ENCODE peak calls at places on chromosomes 3 and 15, in seven cellular contexts. K, J, Q, M, X, N and A are unnamed samples.

GRCh38 chr15:78372880-78373279 is 32.7 kb downstream of the CRABP1 start:
- DNase-seq in K (no peak), J (no peak), Q (no peak), M (no peak), X (no peak), N (no peak), A (no peak)

GRCh38 chr3:8938021-8938420 is 25.3 kb downstream of the RAD18 start:
- DNase-seq in K (peak), J (peak), Q (peak), M (no peak), X (no peak), N (no peak), A (no peak)

GRCh38 chr3:113829576-113830354 is 8.8 kb upstream of the GRAMD1C start:
- DNase-seq in K (no peak), J (no peak), Q (no peak), M (no peak), X (no peak), N (no peak), A (no peak)

GRCh38 chr3:45753095-45753494 is 43.2 kb downstream of the SLC6A20 start:
- DNase-seq in K (no peak), J (no peak), Q (no peak), M (no peak), X (no peak), N (no peak), A (no peak)

GRCh38 chr15:58340176-58340575 is 91.6 kb upstream of the LIPC start:
- DNase-seq in K (no peak), J (no peak), Q (peak), M (no peak), X (no peak), N (no peak), A (no peak)

GRCh38 chr3:168021737-168022450 is 73.8 kb downstream of the GOLIM4 start:
- DNase-seq in K (no peak), J (no peak), Q (no peak), M (no peak), X (no peak), N (no peak), A (no peak)

GRCh38 chr15:41780266-41780665 is 6.0 kb downstream of the MAPKBP1 start:
- DNase-seq in K (no peak), J (no peak), Q (no peak), M (no peak), X (no peak), N (no peak), A (no peak)

GRCh38 chr3:71681224-71681668 is 44.0 kb downstream of the EIF4E3 start:
- DNase-seq in K (no peak), J (peak), Q (peak), M (no peak), X (no peak), N (no peak), A (no peak)

GRCh38 chr3:71537211-71537611 is 46.3 kb downstream of the FOXP1 start:
- DNase-seq in K (no peak), J (no peak), Q (peak), M (no peak), X (no peak), N (no peak), A (no peak)

GRCh38 chr3:103787164-103787871 is 1352.5 kb downstream of the ZPLD1 start:
- DNase-seq in K (no peak), J (no peak), Q (no peak), M (no peak), X (no peak), N (no peak), A (no peak)

GRCh38 chr3:53842436-53843194 is 3.6 kb downstream of the CHDH start:
- DNase-seq in K (no peak), J (no peak), Q (no peak), M (no peak), X (no peak), N (no peak), A (no peak)

GRCh38 chr15:29400701-29401100 is 131.1 kb upstream of the NSMCE3 start:
- DNase-seq in K (no peak), J (no peak), Q (no peak), M (no peak), X (no peak), N (no peak), A (no peak)

GRCh38 chr15:90667063-90667754 is 49.9 kb upstream of the BLM start:
- DNase-seq in K (no peak), J (no peak), Q (no peak), M (no peak), X (no peak), N (no peak), A (no peak)

GRCh38 chr3:73422556-73422955 is 202.2 kb downstream of the PDZRN3 start:
- DNase-seq in K (no peak), J (no peak), Q (no peak), M (no peak), X (no peak), N (no peak), A (no peak)